ENCODE peak calls at places on chromosomes 13 and 19, in four cellular contexts. K is Karpas-422, Q is colonic mucosa, I is kidney. R is an unnamed sample.

GRCh38 chr19:34232566-34233481 is 21.5 kb upstream of the GARRE1 start:
- DNase-seq in K (no peak), Q (no peak), I (no peak), R (no peak)

GRCh38 chr19:31334101-31334848 is 15.0 kb downstream of the TSHZ3 start:
- DNase-seq in K (no peak), Q (no peak), I (no peak), R (no peak)

GRCh38 chr19:2315818-2316353 is 7.9 kb upstream of the LINGO3 start:
- DNase-seq in K (peak), Q (peak), I (no peak), R (peak)

GRCh38 chr19:35223084-35223790 is 5.3 kb downstream of the FAM187B start:
- DNase-seq in K (no peak), Q (no peak), I (no peak), R (no peak)

GRCh38 chr19:17680235-17680722 is 7.9 kb downstream of the UNC13A start:
- DNase-seq in K (no peak), Q (peak), I (peak), R (peak)

GRCh38 chr19:30898353-30899103 is 450.7 kb downstream of the TSHZ3 start:
- DNase-seq in K (peak), Q (no peak), I (no peak), R (peak)

GRCh38 chr19:32416749-32417469 is 11.3 kb downstream of the DPY19L3 start:
- DNase-seq in K (no peak), Q (no peak), I (no peak), R (no peak)

GRCh38 chr19:39765091-39766076 is 13.3 kb upstream of the LEUTX start:
- DNase-seq in K (peak), Q (peak), I (no peak), R (peak)

GRCh38 chr19:12090807-12091206 is 26.3 kb downstream of the ZNF844 start:
- DNase-seq in K (peak), Q (peak), I (no peak), R (peak)

GRCh38 chr19:29326849-29327840 is 114.2 kb upstream of the UQCRFS1 start:
- DNase-seq in K (no peak), Q (no peak), I (no peak), R (peak)

GRCh38 chr19:16326401-16327130 is 1.9 kb downstream of the KLF2 start:
- DNase-seq in K (peak), Q (no peak), I (peak), R (peak)

GRCh38 chr13:109158383-109158782 is 529.0 kb downstream of the MYO16 start:
- DNase-seq in K (no peak), Q (no peak), I (no peak), R (no peak)

GRCh38 chr13:110812111-110812868 is 98.8 kb downstream of the ING1 start:
- DNase-seq in K (no peak), Q (no peak), I (peak), R (peak)

GRCh38 chr19:33437351-33438015 is 64.0 kb downstream of the CEBPG start:
- DNase-seq in K (no peak), Q (no peak), I (peak), R (no peak)

GRCh38 chr13:82501804-82502203 is 1380.5 kb downstream of the SLITRK1 start:
- DNase-seq in K (no peak), Q (no peak), I (no peak), R (no peak)

GRCh38 chr13:93786846-93787245 is 560.2 kb downstream of the GPC6 start:
- DNase-seq in K (no peak), Q (no peak), I (no peak), R (no peak)

GRCh38 chr19:38264486-38265212 is at the start of gene SPINT2:
- DNase-seq in K (no peak), Q (no peak), I (no peak), R (peak)

GRCh38 chr13:101985321-101985720 is 416.5 kb downstream of the FGF14 start:
- DNase-seq in K (no peak), Q (no peak), I (no peak), R (no peak)

GRCh38 chr19:18364826-18365528 is 21.0 kb upstream of the GDF15 start:
- DNase-seq in K (no peak), Q (peak), I (peak), R (no peak)

GRCh38 chr13:110185696-110186095 is 121.3 kb downstream of the COL4A1 start:
- DNase-seq in K (no peak), Q (no peak), I (no peak), R (no peak)

GRCh38 chr13:103965506-103966243 is 899.5 kb upstream of the SLC10A2 start:
- DNase-seq in K (no peak), Q (no peak), I (no peak), R (no peak)

GRCh38 chr19:10975374-10976036 is 14.7 kb downstream of the SMARCA4 start:
- DNase-seq in K (no peak), Q (peak), I (no peak), R (no peak)

GRCh38 chr19:44796701-44797115 is 12.2 kb upstream of the BCAM start:
- DNase-seq in K (no peak), Q (no peak), I (peak), R (peak)

GRCh38 chr19:16303755-16304154 is 20.9 kb upstream of the KLF2 start:
- DNase-seq in K (no peak), Q (no peak), I (peak), R (no peak)

GRCh38 chr19:3670258-3670795 is 29.9 kb downstream of the PIP5K1C start:
- DNase-seq in K (no peak), Q (peak), I (peak), R (peak)

GRCh38 chr13:63551731-63552130 is 2136.1 kb upstream of the PCDH20 start:
- DNase-seq in K (no peak), Q (no peak), I (no peak), R (no peak)

GRCh38 chr13:24264976-24265375 is 44.4 kb upstream of the C1QTNF9 start:
- DNase-seq in K (no peak), Q (no peak), I (no peak), R (no peak)

GRCh38 chr19:48900477-48901452 is 653 bp downstream of the NUCB1 start:
- DNase-seq in K (peak), Q (no peak), I (peak), R (peak)
- H3K9ac ChIP-seq in K (peak), Q (peak), I (peak), R (peak)

GRCh38 chr19:52453324-52454094 is at the start of gene ZNF578:
- DNase-seq in K (no peak), Q (peak), I (peak), R (no peak)
- H3K4me3 ChIP-seq in K (no peak), Q (peak), I (peak), R (peak)

DNA sequence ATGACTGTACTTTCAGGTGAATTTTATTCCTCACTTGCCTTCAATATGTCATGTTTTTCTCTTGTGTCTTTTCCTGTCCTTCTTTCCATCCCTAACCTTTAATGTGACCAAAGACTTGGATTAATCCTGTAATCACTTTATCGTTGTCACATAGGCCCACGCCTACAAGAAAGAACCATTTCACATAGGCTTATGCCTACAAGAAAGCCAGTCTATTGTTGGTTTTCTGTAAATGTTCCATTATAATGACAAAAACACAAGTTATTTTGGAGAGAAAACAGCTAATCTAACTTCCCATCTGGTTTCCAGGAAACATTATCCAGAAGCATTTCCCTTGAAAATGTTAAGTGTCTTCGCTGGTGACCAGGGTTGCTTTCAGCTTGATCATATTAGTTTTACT is 708.4 kb downstream of the EFNB2 start:
- DNase-seq in K (no peak), Q (no peak), I (no peak), R (no peak)
- H3K27ac ChIP-seq in K (no peak), Q (no peak), I (no peak), R (no peak)

GRCh38 chr13:99228737-99229691 is 28.4 kb downstream of the UBAC2 start:
- DNase-seq in K (peak), Q (no peak), I (no peak), R (no peak)

GRCh38 chr13:99226493-99226892 is 25.8 kb downstream of the UBAC2 start:
- DNase-seq in K (no peak), Q (no peak), I (no peak), R (no peak)

GRCh38 chr13:99230991-99231390 is 27.2 kb downstream of the GPR18 start:
- DNase-seq in K (peak), Q (no peak), I (no peak), R (no peak)

GRCh38 chr13:99227331-99227900 is 26.8 kb downstream of the UBAC2 start:
- DNase-seq in K (no peak), Q (no peak), I (no peak), R (no peak)

DNA sequence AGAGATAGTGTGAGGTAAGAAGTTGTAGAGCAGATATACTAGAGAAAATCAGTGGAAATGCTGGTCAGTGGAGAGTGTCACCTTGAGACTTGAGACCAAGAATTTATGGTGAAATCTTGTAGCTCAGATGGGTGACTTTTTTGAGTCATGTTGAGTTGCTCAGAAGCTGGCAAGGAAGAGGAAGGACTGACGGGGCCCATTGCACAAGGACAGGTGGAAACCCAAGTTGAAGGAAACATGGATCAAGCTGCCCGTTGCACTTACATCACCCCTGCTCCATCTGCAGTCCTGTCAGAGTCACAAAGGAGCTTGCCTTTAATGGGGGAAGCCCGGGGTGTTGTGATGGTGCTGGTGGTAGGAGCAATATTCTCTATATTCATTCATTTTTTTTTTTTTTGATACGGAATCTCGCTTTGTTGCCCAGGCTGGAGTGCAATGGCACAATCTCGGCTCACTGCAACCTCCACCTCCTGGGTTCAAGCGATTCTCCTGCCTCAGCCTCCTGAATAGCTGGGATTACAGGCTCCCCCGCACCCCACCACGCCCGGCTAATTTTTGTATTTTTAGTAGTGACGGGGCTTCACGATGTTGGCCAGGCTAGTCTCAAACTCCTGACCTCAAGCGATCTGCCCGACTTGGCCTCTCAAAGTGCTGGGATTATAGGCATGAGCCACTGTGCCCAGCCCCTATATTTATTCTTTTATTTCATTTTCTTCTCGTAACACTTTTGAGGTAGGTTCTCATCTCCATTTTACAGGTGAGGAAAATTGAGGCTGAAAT is 27.4 kb downstream of the UBAC2 start:
- DNase-seq in K (peak), Q (no peak), I (no peak), R (no peak)
- H3K9ac ChIP-seq in K (peak), Q (no peak), I (no peak), R (no peak)

GRCh38 chr13:112105884-112106283 is 38.9 kb downstream of the SOX1 start:
- DNase-seq in K (no peak), Q (no peak), I (no peak), R (peak)

GRCh38 chr13:112104873-112105234 is 37.9 kb downstream of the SOX1 start:
- DNase-seq in K (no peak), Q (no peak), I (no peak), R (no peak)

GRCh38 chr13:112105244-112105681 is 38.3 kb downstream of the SOX1 start:
- DNase-seq in K (no peak), Q (no peak), I (peak), R (peak)

GRCh38 chr13:112103260-112103843 is 36.4 kb downstream of the SOX1 start:
- DNase-seq in K (no peak), Q (no peak), I (no peak), R (peak)

DNA sequence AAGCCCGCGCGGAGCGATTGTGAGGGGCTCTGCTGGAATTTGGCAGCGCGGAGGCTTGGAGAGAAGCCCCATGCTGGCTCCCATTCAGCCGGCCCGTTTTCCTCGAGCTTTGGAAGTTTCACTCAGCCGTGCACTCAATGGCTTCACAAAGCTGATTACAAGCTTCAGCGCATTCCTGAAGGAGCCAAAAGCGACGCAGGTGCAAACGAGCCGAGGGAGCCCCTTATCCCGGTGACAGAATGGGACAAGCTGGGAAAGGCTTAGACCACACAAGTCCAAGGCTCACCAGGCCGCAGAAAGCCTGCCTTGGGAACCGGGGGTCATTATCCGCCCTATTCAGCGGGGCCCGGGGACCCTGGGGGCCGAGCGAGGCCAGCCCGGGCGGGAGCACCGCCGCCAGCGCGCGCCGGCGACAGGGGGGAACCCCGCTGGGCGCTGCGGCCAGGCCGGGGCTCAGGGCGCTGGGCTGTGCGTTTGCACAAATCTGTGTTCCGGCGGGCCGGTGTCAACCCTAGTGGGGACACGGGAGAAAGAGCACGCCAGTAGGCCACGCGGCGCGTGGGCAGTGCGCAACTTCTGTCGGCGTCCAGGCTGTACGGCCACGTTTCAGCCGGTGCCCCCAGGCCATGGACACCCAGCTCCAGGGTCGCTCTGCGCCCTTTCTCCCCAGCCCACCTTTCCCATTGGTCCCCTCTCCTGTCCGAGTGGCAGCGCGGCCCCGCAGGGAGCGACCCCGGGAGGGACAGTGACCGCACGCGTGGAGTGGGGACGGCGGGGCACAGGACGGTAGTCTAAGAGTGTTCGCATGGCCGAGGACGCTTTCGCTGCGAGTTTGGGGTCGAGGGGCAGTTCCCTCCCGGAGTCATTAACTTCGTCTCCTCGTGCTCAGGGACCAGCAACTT is 37.3 kb downstream of the SOX1 start:
- DNase-seq in K (no peak), Q (no peak), I (peak), R (peak)
- H3K4me3 ChIP-seq in K (no peak), Q (no peak), I (no peak), R (peak)

GRCh38 chr19:13808856-13809255 is 13.6 kb downstream of the ZSWIM4 start:
- DNase-seq in K (no peak), Q (no peak), I (no peak), R (peak)
- H3K27ac ChIP-seq in K (no peak), Q (no peak), I (no peak), R (no peak)

R was measured in endodermal cell.